ENCODE peak calls at places on chromosome 10, in ten cellular contexts. One of them, this sample, is unnamed.

GRCh38 chr10:67784584-67784983 is 53.4 kb downstream of the DNAJC12 start:
- DNase-seq in neural crest cell: no peak
- DNase-seq in PC-9: no peak
- DNase-seq in AG04450: no peak
- DNase-seq in kidney: no peak
- DNase-seq in psoas muscle: no peak
- DNase-seq in WTC11: no peak
- DNase-seq in IMR-90: peak
- DNase-seq in thoracic aorta: no peak
- DNase-seq in lower lobe of right lung: no peak
- DNase-seq in this sample: no peak

GRCh38 chr10:105681051-105681450 is 1040.0 kb downstream of the SORCS3 start:
- DNase-seq in neural crest cell: no peak
- DNase-seq in PC-9: no peak
- DNase-seq in AG04450: no peak
- DNase-seq in kidney: no peak
- DNase-seq in psoas muscle: no peak
- DNase-seq in WTC11: no peak
- DNase-seq in IMR-90: no peak
- DNase-seq in thoracic aorta: no peak
- DNase-seq in lower lobe of right lung: peak
- DNase-seq in this sample: no peak

GRCh38 chr10:63593576-63593975 is 72.4 kb downstream of the REEP3 start:
- DNase-seq in neural crest cell: no peak
- DNase-seq in PC-9: no peak
- DNase-seq in AG04450: no peak
- DNase-seq in kidney: no peak
- DNase-seq in psoas muscle: no peak
- DNase-seq in WTC11: no peak
- DNase-seq in IMR-90: peak
- DNase-seq in thoracic aorta: no peak
- DNase-seq in lower lobe of right lung: no peak
- DNase-seq in this sample: no peak

GRCh38 chr10:43702213-43702935 is 53.7 kb upstream of the ZNF32 start:
- DNase-seq in neural crest cell: no peak
- DNase-seq in PC-9: no peak
- DNase-seq in AG04450: no peak
- DNase-seq in kidney: no peak
- DNase-seq in psoas muscle: no peak
- DNase-seq in WTC11: no peak
- DNase-seq in IMR-90: no peak
- DNase-seq in thoracic aorta: no peak
- DNase-seq in lower lobe of right lung: no peak
- DNase-seq in this sample: no peak

GRCh38 chr10:4686644-4686996 is 139.4 kb upstream of the AKR1E2 start:
- DNase-seq in neural crest cell: no peak
- DNase-seq in PC-9: peak
- DNase-seq in AG04450: no peak
- DNase-seq in kidney: no peak
- DNase-seq in psoas muscle: no peak
- DNase-seq in WTC11: no peak
- DNase-seq in IMR-90: peak
- DNase-seq in thoracic aorta: no peak
- DNase-seq in lower lobe of right lung: no peak
- DNase-seq in this sample: no peak

GRCh38 chr10:66627156-66627555 is 298.7 kb upstream of the LRRTM3 start:
- DNase-seq in neural crest cell: no peak
- DNase-seq in PC-9: no peak
- DNase-seq in AG04450: no peak
- DNase-seq in kidney: no peak
- DNase-seq in psoas muscle: no peak
- DNase-seq in WTC11: peak
- DNase-seq in IMR-90: no peak
- DNase-seq in thoracic aorta: no peak
- DNase-seq in lower lobe of right lung: no peak
- DNase-seq in this sample: no peak

GRCh38 chr10:13987472-13987871 is 343.3 kb downstream of the FRMD4A start:
- DNase-seq in neural crest cell: no peak
- DNase-seq in PC-9: peak
- DNase-seq in AG04450: no peak
- DNase-seq in kidney: no peak
- DNase-seq in psoas muscle: no peak
- DNase-seq in WTC11: no peak
- DNase-seq in IMR-90: peak
- DNase-seq in thoracic aorta: no peak
- DNase-seq in lower lobe of right lung: no peak
- DNase-seq in this sample: no peak

GRCh38 chr10:90447836-90448235 is 410.0 kb downstream of the HTR7 start:
- DNase-seq in neural crest cell: no peak
- DNase-seq in PC-9: no peak
- DNase-seq in AG04450: no peak
- DNase-seq in kidney: no peak
- DNase-seq in psoas muscle: no peak
- DNase-seq in WTC11: no peak
- DNase-seq in IMR-90: no peak
- DNase-seq in thoracic aorta: no peak
- DNase-seq in lower lobe of right lung: no peak
- DNase-seq in this sample: no peak

GRCh38 chr10:90919683-90920574 is 958 bp downstream of the ANKRD1 start:
- DNase-seq in neural crest cell: no peak
- DNase-seq in PC-9: no peak
- DNase-seq in AG04450: no peak
- DNase-seq in kidney: no peak
- DNase-seq in psoas muscle: no peak
- DNase-seq in WTC11: no peak
- DNase-seq in IMR-90: no peak
- DNase-seq in thoracic aorta: no peak
- DNase-seq in lower lobe of right lung: no peak
- DNase-seq in this sample: no peak

GRCh38 chr10:93604145-93604544 is 3.1 kb upstream of the RBP4 start:
- DNase-seq in neural crest cell: no peak
- DNase-seq in PC-9: no peak
- DNase-seq in AG04450: no peak
- DNase-seq in kidney: no peak
- DNase-seq in psoas muscle: no peak
- DNase-seq in WTC11: no peak
- DNase-seq in IMR-90: no peak
- DNase-seq in thoracic aorta: no peak
- DNase-seq in lower lobe of right lung: no peak
- DNase-seq in this sample: no peak

GRCh38 chr10:47024399-47025252 is 113.4 kb downstream of the PTPN20 start:
- DNase-seq in neural crest cell: peak
- DNase-seq in PC-9: peak
- DNase-seq in AG04450: peak
- DNase-seq in kidney: peak
- DNase-seq in psoas muscle: peak
- DNase-seq in WTC11: peak
- DNase-seq in IMR-90: peak
- DNase-seq in thoracic aorta: no peak
- DNase-seq in lower lobe of right lung: peak
- DNase-seq in this sample: peak

GRCh38 chr10:128859738-128860386 is 607.2 kb upstream of the MGMT start:
- DNase-seq in neural crest cell: peak
- DNase-seq in PC-9: no peak
- DNase-seq in AG04450: no peak
- DNase-seq in kidney: no peak
- DNase-seq in psoas muscle: no peak
- DNase-seq in WTC11: peak
- DNase-seq in IMR-90: no peak
- DNase-seq in thoracic aorta: no peak
- DNase-seq in lower lobe of right lung: no peak
- DNase-seq in this sample: no peak

GRCh38 chr10:29702288-29703164 is 67.8 kb upstream of the SVIL start:
- DNase-seq in neural crest cell: no peak
- DNase-seq in PC-9: no peak
- DNase-seq in AG04450: no peak
- DNase-seq in kidney: no peak
- DNase-seq in psoas muscle: no peak
- DNase-seq in WTC11: no peak
- DNase-seq in IMR-90: peak
- DNase-seq in thoracic aorta: no peak
- DNase-seq in lower lobe of right lung: no peak
- DNase-seq in this sample: no peak

GRCh38 chr10:104330168-104331117 is 7.8 kb downstream of the ITPRIP start:
- DNase-seq in neural crest cell: no peak
- DNase-seq in PC-9: peak
- DNase-seq in AG04450: no peak
- DNase-seq in kidney: peak
- DNase-seq in psoas muscle: peak
- DNase-seq in WTC11: no peak
- DNase-seq in IMR-90: peak
- DNase-seq in thoracic aorta: no peak
- DNase-seq in lower lobe of right lung: no peak
- DNase-seq in this sample: no peak

GRCh38 chr10:27410153-27410552 is 94.0 kb upstream of the RAB18 start:
- DNase-seq in neural crest cell: no peak
- DNase-seq in PC-9: no peak
- DNase-seq in AG04450: no peak
- DNase-seq in kidney: no peak
- DNase-seq in psoas muscle: no peak
- DNase-seq in WTC11: no peak
- DNase-seq in IMR-90: no peak
- DNase-seq in thoracic aorta: no peak
- DNase-seq in lower lobe of right lung: no peak
- DNase-seq in this sample: no peak

GRCh38 chr10:27407271-27407670 is 96.8 kb upstream of the RAB18 start:
- DNase-seq in neural crest cell: no peak
- DNase-seq in PC-9: no peak
- DNase-seq in AG04450: no peak
- DNase-seq in kidney: no peak
- DNase-seq in psoas muscle: no peak
- DNase-seq in WTC11: no peak
- DNase-seq in IMR-90: no peak
- DNase-seq in thoracic aorta: no peak
- DNase-seq in lower lobe of right lung: no peak
- DNase-seq in this sample: no peak
- TF ChIP-seq CTCF in neural crest cell: no peak
- TF ChIP-seq CTCF in PC-9: no peak
- TF ChIP-seq CTCF in AG04450: no peak
- TF ChIP-seq CTCF in kidney: no peak
- TF ChIP-seq CTCF in psoas muscle: no peak
- TF ChIP-seq CTCF in WTC11: no peak
- TF ChIP-seq CTCF in IMR-90: no peak
- TF ChIP-seq CTCF in thoracic aorta: no peak
- TF ChIP-seq CTCF in lower lobe of right lung: no peak
- TF ChIP-seq CTCF in this sample: no peak

DNA sequence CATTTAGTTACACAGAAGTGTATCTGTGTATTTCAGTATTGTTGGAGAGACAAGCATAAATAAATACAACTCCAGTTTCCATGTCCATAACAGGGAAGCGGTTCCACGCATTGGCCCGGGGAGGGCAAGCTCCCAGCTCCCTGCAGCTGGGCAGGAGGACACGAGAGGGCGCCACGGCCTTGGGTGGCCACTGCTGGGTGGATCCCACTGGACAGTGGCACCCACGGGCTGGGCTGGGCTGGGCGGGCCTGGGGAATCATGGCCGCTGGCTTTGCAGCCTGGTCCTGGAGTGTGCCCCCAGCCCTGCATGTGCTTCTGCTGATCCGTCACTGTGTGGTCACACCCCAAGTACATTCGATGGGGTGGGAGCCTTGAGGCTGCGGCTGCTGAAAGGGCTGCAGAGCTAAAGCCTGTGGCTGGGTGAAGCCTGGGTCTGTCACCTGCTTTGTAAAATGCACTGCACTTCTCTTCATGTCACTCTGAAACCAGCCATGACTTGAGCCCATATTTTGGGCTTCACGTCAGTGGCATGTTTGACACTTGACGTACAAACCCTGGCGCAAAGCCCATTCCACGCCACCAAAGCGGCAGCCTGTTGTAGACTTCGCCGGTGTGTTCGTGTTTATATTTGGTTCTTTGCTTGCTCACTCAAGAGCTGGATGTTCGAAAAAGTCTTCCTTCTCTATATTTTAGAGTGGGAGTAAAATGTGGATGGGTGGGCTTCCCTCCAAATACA is 27.5 kb downstream of the LRRC27 start:
- DNase-seq in neural crest cell: no peak
- DNase-seq in PC-9: no peak
- DNase-seq in AG04450: no peak
- DNase-seq in kidney: no peak
- DNase-seq in psoas muscle: no peak
- DNase-seq in WTC11: no peak
- DNase-seq in IMR-90: no peak
- DNase-seq in thoracic aorta: no peak
- DNase-seq in lower lobe of right lung: peak
- DNase-seq in this sample: no peak
- TF ChIP-seq CTCF in neural crest cell: no peak
- TF ChIP-seq CTCF in PC-9: peak
- TF ChIP-seq CTCF in AG04450: no peak
- TF ChIP-seq CTCF in kidney: no peak
- TF ChIP-seq CTCF in psoas muscle: no peak
- TF ChIP-seq CTCF in WTC11: no peak
- TF ChIP-seq CTCF in IMR-90: no peak
- TF ChIP-seq CTCF in thoracic aorta: no peak
- TF ChIP-seq CTCF in lower lobe of right lung: peak
- TF ChIP-seq CTCF in this sample: no peak

GRCh38 chr10:16741540-16741939 is 75.7 kb downstream of the RSU1 start:
- DNase-seq in neural crest cell: no peak
- DNase-seq in PC-9: no peak
- DNase-seq in AG04450: no peak
- DNase-seq in kidney: no peak
- DNase-seq in psoas muscle: no peak
- DNase-seq in WTC11: no peak
- DNase-seq in IMR-90: no peak
- DNase-seq in thoracic aorta: no peak
- DNase-seq in lower lobe of right lung: no peak
- DNase-seq in this sample: no peak
- TF ChIP-seq CTCF in neural crest cell: no peak
- TF ChIP-seq CTCF in PC-9: no peak
- TF ChIP-seq CTCF in AG04450: no peak
- TF ChIP-seq CTCF in kidney: no peak
- TF ChIP-seq CTCF in psoas muscle: no peak
- TF ChIP-seq CTCF in WTC11: no peak
- TF ChIP-seq CTCF in IMR-90: no peak
- TF ChIP-seq CTCF in thoracic aorta: no peak
- TF ChIP-seq CTCF in lower lobe of right lung: no peak
- TF ChIP-seq CTCF in this sample: no peak

DNA sequence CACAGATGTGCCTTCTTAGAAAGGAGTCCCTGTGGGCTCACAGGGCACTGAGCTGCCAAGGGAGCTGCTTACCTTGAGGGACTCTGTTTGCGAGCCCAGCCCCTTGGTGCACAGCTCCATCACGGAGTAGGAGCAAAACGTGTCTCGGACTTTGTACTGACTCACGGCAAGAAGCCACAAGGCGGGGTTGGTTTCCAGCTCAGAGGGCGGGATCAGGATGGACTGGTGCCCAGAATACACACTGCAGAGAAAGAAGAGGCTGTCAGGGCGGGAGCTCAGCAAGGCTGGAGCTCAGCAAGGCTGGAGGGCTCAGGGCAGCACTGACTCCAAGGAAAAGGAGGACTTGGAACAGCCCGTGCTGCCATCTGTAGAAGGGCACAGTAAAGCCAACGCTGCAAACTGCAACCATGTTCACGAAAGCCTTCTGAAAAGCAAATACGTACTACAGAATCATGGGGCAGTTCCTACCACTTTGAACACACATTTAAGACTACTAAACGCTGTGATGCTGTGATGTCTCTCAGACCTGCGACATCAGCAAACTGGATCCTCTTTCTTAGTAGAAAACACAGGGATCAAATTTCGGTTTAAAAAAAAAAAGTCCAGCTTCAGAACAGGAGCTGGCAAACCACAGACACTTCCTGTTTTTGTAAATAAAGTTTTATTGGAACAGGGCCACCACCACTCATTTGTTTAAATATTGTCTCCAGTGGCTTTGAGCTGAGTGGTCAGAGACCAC is 194.3 kb downstream of the ZMYND11 start:
- DNase-seq in neural crest cell: no peak
- DNase-seq in PC-9: peak
- DNase-seq in AG04450: peak
- DNase-seq in kidney: peak
- DNase-seq in psoas muscle: peak
- DNase-seq in WTC11: peak
- DNase-seq in IMR-90: peak
- DNase-seq in thoracic aorta: peak
- DNase-seq in lower lobe of right lung: peak
- DNase-seq in this sample: no peak
- TF ChIP-seq CTCF in neural crest cell: no peak
- TF ChIP-seq CTCF in PC-9: no peak
- TF ChIP-seq CTCF in AG04450: peak
- TF ChIP-seq CTCF in kidney: no peak
- TF ChIP-seq CTCF in psoas muscle: no peak
- TF ChIP-seq CTCF in WTC11: no peak
- TF ChIP-seq CTCF in IMR-90: no peak
- TF ChIP-seq CTCF in thoracic aorta: no peak
- TF ChIP-seq CTCF in lower lobe of right lung: no peak
- TF ChIP-seq CTCF in this sample: no peak

This sample was measured in progenitor cell of endocrine pancreas.